ENCODE peak calls at places on chromosomes 11 and 22, in six cellular contexts. T is epithelial cell of esophagus, X is heart right ventricle, D is right atrium auricular region, Y is AG04450, S is fibroblast of mammary gland. U is an unnamed sample.

GRCh38 chr11:81497202-81497804 is 1236.4 kb downstream of the FAM181B start:
- DNase-seq in D (no peak), S (peak), X (no peak), T (peak), Y (peak), U (peak)

GRCh38 chr11:35307221-35307621 is 112.1 kb downstream of the SLC1A2 start:
- DNase-seq in Y (no peak), T (no peak), S (no peak), D (no peak), X (no peak), U (no peak)

GRCh38 chr11:10654211-10655150 is 39.1 kb downstream of the IRAG1 start:
- DNase-seq in X (no peak), S (peak), Y (no peak), T (peak), D (no peak), U (no peak)

GRCh38 chr11:126086248-126086647 is 23.6 kb upstream of the CDON start:
- DNase-seq in D (no peak), Y (no peak), T (no peak), X (no peak), S (no peak), U (no peak)

GRCh38 chr11:19525276-19525675 is 187.4 kb upstream of the NAV2 start:
- DNase-seq in X (no peak), Y (no peak), T (no peak), S (no peak), D (no peak), U (no peak)

GRCh38 chr11:1749787-1750351 is 526 bp downstream of the IFITM10 start:
- DNase-seq in Y (no peak), T (peak), X (no peak), S (peak), D (no peak), U (no peak)

GRCh38 chr22:19823638-19824196 is 31.0 kb downstream of the GNB1L start:
- DNase-seq in Y (no peak), T (peak), X (no peak), S (no peak), D (peak), U (no peak)

GRCh38 chr11:96254854-96255253 is 88.1 kb downstream of the MAML2 start:
- DNase-seq in T (peak), Y (no peak), S (no peak), X (no peak), D (no peak), U (no peak)

GRCh38 chr11:46315033-46315738 is 32.1 kb upstream of the DGKZ start:
- DNase-seq in X (peak), T (peak), Y (no peak), D (peak), S (peak), U (no peak)

GRCh38 chr11:35272391-35272821 is 133.4 kb downstream of the CD44 start:
- DNase-seq in X (no peak), Y (no peak), S (no peak), D (no peak), T (no peak), U (no peak)

GRCh38 chr11:88484873-88485621 is 147.5 kb upstream of the CTSC start:
- DNase-seq in X (no peak), S (peak), D (no peak), T (peak), Y (no peak), U (no peak)

GRCh38 chr11:91081440-91082088 is 858.7 kb upstream of the CHORDC1 start:
- DNase-seq in S (peak), Y (no peak), D (peak), T (peak), X (peak), U (no peak)

GRCh38 chr22:36860821-36861659 is at the start of gene NCF4:
- DNase-seq in S (no peak), D (peak), T (no peak), Y (no peak), X (peak), U (no peak)

GRCh38 chr11:76327756-76328388 is 53.1 kb downstream of the THAP12 start:
- DNase-seq in X (peak), D (no peak), S (no peak), T (no peak), Y (no peak), U (no peak)

GRCh38 chr11:31240340-31240904 is 129.1 kb downstream of the DCDC1 start:
- DNase-seq in D (no peak), S (peak), T (peak), X (no peak), Y (peak), U (no peak)

GRCh38 chr11:115134886-115135285 is 369.3 kb downstream of the CADM1 start:
- DNase-seq in D (no peak), S (no peak), Y (no peak), T (no peak), X (no peak), U (no peak)

GRCh38 chr11:68373810-68374501 is 61.6 kb downstream of the LRP5 start:
- DNase-seq in D (peak), X (peak), T (no peak), S (peak), Y (no peak), U (no peak)

GRCh38 chr11:58594826-58595225 is 16.0 kb downstream of the ZFP91 start:
- DNase-seq in X (no peak), S (no peak), T (no peak), Y (no peak), D (no peak), U (no peak)

GRCh38 chr22:38131399-38131798 is 20.9 kb upstream of the BAIAP2L2 start:
- DNase-seq in X (no peak), D (no peak), T (no peak), S (no peak), Y (no peak), U (no peak)

GRCh38 chr11:104098132-104098531 is 61.7 kb downstream of the DDI1 start:
- DNase-seq in S (no peak), Y (no peak), D (no peak), T (no peak), X (no peak), U (no peak)

GRCh38 chr11:66366844-66367477 is 4.6 kb downstream of the SLC29A2 start:
- DNase-seq in X (no peak), D (no peak), Y (no peak), T (no peak), S (no peak), U (no peak)

DNA sequence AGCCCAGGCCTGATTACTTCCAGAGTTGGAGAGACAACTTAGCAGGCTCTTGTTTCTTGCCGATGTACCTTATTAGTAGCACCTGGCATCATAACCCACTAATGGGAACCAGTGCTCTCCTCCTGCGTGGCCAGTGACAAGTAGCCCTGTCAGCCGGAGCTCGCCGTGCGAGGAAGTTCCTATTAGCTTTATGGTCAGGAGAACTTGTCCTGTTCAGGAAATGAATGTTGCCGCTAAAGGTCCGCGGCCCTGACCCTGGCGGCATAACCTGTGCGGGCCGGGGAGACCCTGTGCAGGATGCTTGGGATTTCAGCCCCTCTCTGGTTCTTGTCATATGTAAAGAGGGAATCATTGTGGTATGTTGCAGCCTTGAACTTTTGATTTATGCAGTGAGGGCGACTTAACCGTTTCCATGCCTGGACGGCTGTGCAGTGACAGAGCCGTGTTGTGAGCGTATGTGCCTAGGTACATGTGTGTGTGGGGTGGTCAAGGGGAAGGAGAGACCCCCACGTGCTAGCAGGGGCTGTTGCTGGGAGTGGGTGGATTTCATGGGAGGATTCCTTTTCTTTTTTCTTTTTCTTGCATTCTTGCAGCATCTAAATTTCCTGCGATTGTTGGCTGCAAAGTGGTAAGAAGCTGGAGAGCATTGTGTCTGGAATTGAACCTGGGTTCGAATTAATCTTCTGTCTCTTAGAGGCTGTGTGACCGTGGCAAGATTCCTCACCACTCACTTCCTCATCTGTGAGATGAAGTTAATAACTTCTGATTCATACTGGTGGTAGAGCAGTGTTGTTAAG is 15.2 kb downstream of the ZBTB16 start:
- DNase-seq in S (no peak), X (no peak), D (no peak), T (no peak), Y (no peak), U (no peak)
- H3K4me3 ChIP-seq in S (no peak), X (no peak), D (peak), T (no peak), Y (no peak), U (no peak)

DNA sequence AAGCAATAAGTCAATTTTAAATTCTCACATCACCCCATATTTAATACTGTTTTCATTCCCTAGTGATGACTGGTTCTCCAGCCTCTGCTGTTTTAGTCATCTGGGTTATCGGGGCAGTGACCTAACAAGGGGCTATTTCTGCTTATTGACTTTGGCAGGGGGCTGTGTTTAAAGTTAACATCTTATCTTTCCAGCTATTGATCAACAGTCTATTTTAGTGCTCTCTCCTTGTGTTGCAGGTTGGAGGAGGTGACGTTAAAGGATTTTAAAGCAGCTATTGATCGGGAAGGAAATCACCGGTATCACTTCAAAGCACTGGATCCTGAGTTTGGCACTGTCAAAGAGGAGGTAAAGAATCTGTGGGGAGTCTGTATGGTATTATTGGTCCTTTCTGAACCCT is 7.7 kb upstream of the DLAT start:
- DNase-seq in T (no peak), D (no peak), Y (no peak), X (no peak), S (peak), U (no peak)
- H3K4me3 ChIP-seq in T (no peak), D (no peak), Y (no peak), X (no peak), S (no peak), U (no peak)

GRCh38 chr22:25109878-25110595 is 89.6 kb upstream of the CRYBB3 start:
- DNase-seq in T (no peak), D (no peak), Y (no peak), S (no peak), X (no peak), U (no peak)

GRCh38 chr22:25110846-25111578 is 88.6 kb upstream of the CRYBB3 start:
- DNase-seq in T (peak), S (peak), Y (peak), D (peak), X (peak), U (peak)

GRCh38 chr22:25111579-25112517 is 87.8 kb upstream of the CRYBB3 start:
- DNase-seq in T (no peak), Y (no peak), D (peak), S (no peak), X (no peak), U (no peak)

GRCh38 chr22:25112538-25113253 is 87.0 kb upstream of the CRYBB3 start:
- DNase-seq in D (no peak), Y (no peak), T (no peak), X (no peak), S (no peak), U (no peak)

GRCh38 chr22:25110596-25110845 is 89.1 kb upstream of the CRYBB3 start:
- DNase-seq in Y (no peak), X (no peak), S (no peak), D (no peak), T (no peak), U (no peak)
- H3K4me3 ChIP-seq in Y (peak), X (peak), S (no peak), D (peak), T (peak), U (no peak)

GRCh38 chr11:69377029-69377952 is 83.3 kb downstream of the MYEOV start:
- DNase-seq in X (no peak), T (peak), D (no peak), Y (no peak), S (peak), U (no peak)
- H3K4me3 ChIP-seq in X (no peak), T (no peak), D (no peak), Y (no peak), S (no peak), U (no peak)

DNA sequence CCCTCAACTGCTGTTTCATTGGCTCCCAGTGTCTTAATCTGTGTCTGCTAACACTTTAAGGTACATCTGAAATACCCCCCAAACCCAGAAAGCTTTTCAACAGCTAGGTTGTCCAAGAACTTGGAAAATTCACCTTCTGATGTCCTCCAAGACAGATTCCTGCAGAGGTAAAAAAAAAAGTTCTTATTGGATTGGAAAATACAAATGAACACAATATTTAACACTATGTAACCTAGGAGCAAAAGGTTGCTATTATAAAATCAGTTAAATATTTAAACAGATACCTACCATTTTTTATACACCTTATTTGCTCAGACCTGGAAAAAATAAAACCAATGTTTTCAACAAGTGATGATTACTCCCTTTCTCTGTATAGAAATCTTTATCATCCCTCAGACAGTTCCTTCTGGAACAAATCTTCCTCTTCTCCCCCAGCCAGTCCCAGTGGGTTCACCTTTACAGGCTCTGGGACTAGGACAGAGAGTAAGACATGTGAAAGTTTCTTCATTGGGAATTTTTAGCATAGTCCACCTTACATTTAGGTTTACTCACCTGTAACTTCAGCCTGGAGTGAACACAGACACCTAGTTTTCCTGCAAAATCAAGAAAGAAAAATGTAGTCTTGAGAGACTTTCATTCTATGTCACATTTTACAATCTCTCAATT is 13.3 kb upstream of the WDR74 start:
- DNase-seq in S (no peak), X (no peak), T (no peak), D (no peak), Y (no peak), U (no peak)
- H3K4me3 ChIP-seq in S (peak), X (no peak), T (peak), D (no peak), Y (no peak), U (peak)

DNA sequence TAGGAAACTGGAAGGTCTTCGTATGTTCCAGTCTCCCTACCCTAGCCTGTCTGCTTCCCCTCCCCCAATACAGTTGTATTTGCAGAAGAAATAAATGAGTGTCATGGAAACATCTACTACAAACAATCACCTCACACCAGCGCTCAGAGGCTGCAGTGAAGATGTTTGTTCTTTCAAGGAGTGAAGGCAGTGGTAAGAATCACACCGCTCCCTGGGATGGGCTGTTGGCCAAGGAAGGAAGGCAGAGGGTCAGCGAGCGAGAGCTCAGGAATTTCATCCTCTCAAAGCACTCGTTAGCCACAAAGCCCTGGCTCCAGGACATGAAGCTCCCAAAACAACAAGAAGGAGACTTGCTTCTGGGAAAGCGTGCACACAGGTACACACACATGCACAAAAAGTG is 1.2 kb upstream of the IGSF9B start:
- DNase-seq in T (no peak), D (no peak), Y (no peak), X (no peak), S (no peak), U (no peak)
- H3K4me3 ChIP-seq in T (no peak), D (no peak), Y (no peak), X (no peak), S (no peak), U (no peak)

U was measured in HFF-Myc.